ENCODE peak calls at places on chromosomes 7 and 10, in nine cellular contexts. V, E, Z, M, W, T, A, B and I are unnamed samples.

GRCh38 chr10:93494494-93494893 is 1.9 kb upstream of the CEP55 start:
- DNase-seq in V (no peak), E (no peak), Z (no peak), M (no peak), W (no peak), T (no peak), A (no peak), B (no peak), I (no peak)

GRCh38 chr7:33904680-33905388 is 505 bp upstream of the BMPER start:
- DNase-seq in V (no peak), E (no peak), Z (peak), M (peak), W (peak), T (no peak), A (peak), B (peak), I (peak)

GRCh38 chr10:29600067-29600466 is 34.7 kb downstream of the SVIL start:
- DNase-seq in V (no peak), E (no peak), Z (no peak), M (no peak), W (no peak), T (no peak), A (peak), B (no peak), I (no peak)

GRCh38 chr7:18064242-18064838 is 36.7 kb upstream of the PRPS1L1 start:
- DNase-seq in V (no peak), E (no peak), Z (no peak), M (no peak), W (no peak), T (no peak), A (peak), B (peak), I (peak)

GRCh38 chr10:109889867-109890266 is 33.4 kb downstream of the XPNPEP1 start:
- DNase-seq in V (peak), E (no peak), Z (no peak), M (peak), W (no peak), T (no peak), A (peak), B (peak), I (peak)

GRCh38 chr10:1672001-1672781 is 65.1 kb downstream of the ADARB2 start:
- DNase-seq in V (no peak), E (no peak), Z (no peak), M (no peak), W (no peak), T (no peak), A (no peak), B (no peak), I (no peak)

GRCh38 chr7:91850455-91850854 is 30.0 kb downstream of the MTERF1 start:
- DNase-seq in V (no peak), E (no peak), Z (peak), M (peak), W (no peak), T (peak), A (peak), B (no peak), I (peak)

GRCh38 chr7:47143344-47143743 is 438.6 kb downstream of the TNS3 start:
- DNase-seq in V (no peak), E (no peak), Z (no peak), M (peak), W (no peak), T (no peak), A (peak), B (no peak), I (peak)

GRCh38 chr10:62728479-62728878 is 76.0 kb upstream of the ADO start:
- DNase-seq in V (no peak), E (no peak), Z (no peak), M (no peak), W (no peak), T (no peak), A (peak), B (no peak), I (no peak)

GRCh38 chr7:23530355-23530754 is 1.4 kb downstream of the TRA2A start:
- DNase-seq in V (no peak), E (no peak), Z (peak), M (peak), W (no peak), T (no peak), A (peak), B (no peak), I (peak)

GRCh38 chr7:23530901-23531793 is 634 bp downstream of the TRA2A start:
- DNase-seq in V (peak), E (peak), Z (peak), M (peak), W (peak), T (no peak), A (peak), B (peak), I (peak)

GRCh38 chr7:23531794-23532489 is at the start of gene TRA2A:
- DNase-seq in V (peak), E (peak), Z (peak), M (peak), W (peak), T (peak), A (peak), B (peak), I (peak)

GRCh38 chr7:23529262-23529859 is 2.4 kb downstream of the TRA2A start:
- DNase-seq in V (no peak), E (no peak), Z (no peak), M (no peak), W (no peak), T (no peak), A (no peak), B (no peak), I (no peak)

DNA sequence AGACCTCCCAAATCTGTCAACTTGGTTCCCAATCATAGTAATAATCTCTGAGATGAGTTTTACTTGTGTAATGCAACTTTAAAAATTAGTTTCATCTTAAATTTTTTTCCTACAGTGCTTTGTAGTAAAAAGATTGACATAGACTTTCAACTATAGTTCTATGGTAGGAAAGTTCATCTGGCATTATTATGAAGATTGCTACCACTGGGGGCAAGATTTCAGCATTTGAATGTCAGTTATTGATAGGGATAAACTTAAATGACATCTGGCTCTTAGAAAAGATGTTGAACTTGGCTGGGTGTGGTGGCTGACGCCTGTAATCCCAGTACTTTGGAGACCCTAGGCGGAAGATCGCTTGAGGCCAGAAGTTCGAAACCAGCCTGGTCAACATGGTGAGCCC is 1.4 kb upstream of the TRA2A start:
- DNase-seq in V (no peak), E (no peak), Z (no peak), M (no peak), W (no peak), T (no peak), A (no peak), B (no peak), I (no peak)
- TF ChIP-seq CTCF in V (no peak), E (no peak), Z (peak), M (peak), W (no peak), T (no peak), A (no peak), B (no peak), I (peak)

GRCh38 chr7:83987764-83988163 is 206.8 kb downstream of the SEMA3A start:
- DNase-seq in V (no peak), E (no peak), Z (no peak), M (no peak), W (no peak), T (no peak), A (no peak), B (no peak), I (no peak)

GRCh38 chr7:83985766-83986165 is 208.8 kb downstream of the SEMA3A start:
- DNase-seq in V (no peak), E (no peak), Z (no peak), M (no peak), W (no peak), T (no peak), A (no peak), B (no peak), I (no peak)

DNA sequence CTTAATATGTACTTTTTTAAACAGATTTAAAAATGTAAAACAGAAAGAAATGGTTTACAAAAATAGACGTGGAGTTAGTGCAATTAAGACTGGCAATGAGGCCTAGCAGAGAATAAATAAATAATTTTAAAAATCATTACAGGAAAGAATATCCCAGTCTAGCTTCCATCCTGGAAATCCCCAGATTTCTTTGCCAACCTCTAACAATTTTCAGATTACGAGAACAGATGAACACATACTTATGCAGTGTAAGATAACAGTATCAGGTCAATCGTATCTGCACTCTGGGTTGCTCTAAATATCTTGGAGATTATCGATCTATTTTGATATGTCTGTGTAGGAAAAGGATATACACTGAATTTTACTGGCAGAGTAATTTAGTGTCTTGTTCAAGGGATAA is 210.5 kb downstream of the SEMA3A start:
- DNase-seq in V (no peak), E (no peak), Z (no peak), M (no peak), W (no peak), T (no peak), A (peak), B (no peak), I (no peak)
- TF ChIP-seq CTCF in V (no peak), E (no peak), Z (no peak), M (no peak), W (no peak), T (no peak), A (no peak), B (no peak), I (no peak)

GRCh38 chr7:14908697-14909096 is 6.1 kb upstream of the DGKB start:
- DNase-seq in V (no peak), E (no peak), Z (no peak), M (no peak), W (no peak), T (no peak), A (no peak), B (no peak), I (no peak)
- TF ChIP-seq CTCF in V (no peak), E (no peak), Z (no peak), M (no peak), W (no peak), T (no peak), A (no peak), B (no peak), I (no peak)

GRCh38 chr7:1843271-1843861 is 173.3 kb downstream of the ELFN1 start:
- DNase-seq in V (no peak), E (no peak), Z (no peak), M (peak), W (peak), T (no peak), A (no peak), B (no peak), I (peak)
- TF ChIP-seq CTCF in V (no peak), E (no peak), Z (no peak), M (no peak), W (no peak), T (no peak), A (no peak), B (no peak), I (peak)